ENCODE peak calls at places on chromosome 16, in five cellular contexts. K is H1, U is IMR-90, Y is H9, J is mesenchymal stem cell. F is an unnamed sample.

GRCh38 chr16:590165-590874 is 454 bp downstream of the RAB40C start:
- DNase-seq in Y (no peak), K (no peak), U (peak; percentile 47), J (peak; percentile 60), F (no peak)

GRCh38 chr16:71630808-71631207 is 4.8 kb downstream of the MARVELD3 start:
- DNase-seq in J (no peak), Y (no peak), U (no peak), K (no peak), F (no peak)

GRCh38 chr16:18788828-18789514 is 1.2 kb downstream of the RPS15A start:
- DNase-seq in K (no peak), Y (no peak), U (no peak), J (no peak), F (no peak)

GRCh38 chr16:80376941-80377340 is 163.9 kb upstream of the DYNLRB2 start:
- DNase-seq in U (no peak), J (no peak), K (no peak), Y (no peak), F (no peak)

GRCh38 chr16:50121278-50121677 is 31.8 kb upstream of the TENT4B start:
- DNase-seq in Y (no peak), U (no peak), K (no peak), J (no peak), F (no peak)

GRCh38 chr16:30335598-30336474 is 19.3 kb downstream of the CD2BP2 start:
- DNase-seq in J (no peak), Y (peak; percentile 31), U (no peak), K (no peak), F (no peak)

GRCh38 chr16:69402448-69402847 is 16.6 kb upstream of the TERF2 start:
- DNase-seq in Y (no peak), K (no peak), J (no peak), U (no peak), F (no peak)

GRCh38 chr16:82580293-82580900 is 46.4 kb upstream of the CDH13 start:
- DNase-seq in K (no peak), Y (no peak), J (no peak), U (no peak), F (no peak)

GRCh38 chr16:27550582-27550920 is 607 bp downstream of the KATNIP start:
- DNase-seq in K (no peak), U (no peak), J (no peak), Y (no peak), F (no peak)

GRCh38 chr16:27551046-27551445 is 1.1 kb downstream of the KATNIP start:
- DNase-seq in U (no peak), K (no peak), J (peak; percentile 33), Y (no peak), F (no peak)

GRCh38 chr16:27549857-27550581 is at the start of the genes GTF3C1 and KATNIP:
- DNase-seq in J (peak; percentile 98), U (peak; percentile 97), Y (peak; percentile 99), K (peak; percentile 100), F (peak; percentile 99)

GRCh38 chr16:27547851-27548250 is 1.9 kb downstream of the GTF3C1 start:
- DNase-seq in J (no peak), Y (no peak), K (no peak), U (no peak), F (no peak)

GRCh38 chr16:27549607-27549856 is 181 bp downstream of the GTF3C1 start:
- DNase-seq in J (no peak), K (no peak), U (no peak), Y (no peak), F (no peak)
- H3K14ac ChIP-seq in J (peak overlapping the region; percentile 97), K (no peak overlapping the region), U (peak overlapping the region; percentile 44), Y (no peak overlapping the region), F (peak overlapping the region; percentile 92)

GRCh38 chr16:60181542-60181941 is 1447.4 kb upstream of the GOT2 start:
- DNase-seq in K (no peak), Y (no peak), J (no peak), U (no peak), F (no peak)
- H2BK15ac ChIP-seq in K (no peak overlapping the region), Y (no peak overlapping the region), J (no peak overlapping the region), U (no peak overlapping the region), F (no peak overlapping the region)

DNA sequence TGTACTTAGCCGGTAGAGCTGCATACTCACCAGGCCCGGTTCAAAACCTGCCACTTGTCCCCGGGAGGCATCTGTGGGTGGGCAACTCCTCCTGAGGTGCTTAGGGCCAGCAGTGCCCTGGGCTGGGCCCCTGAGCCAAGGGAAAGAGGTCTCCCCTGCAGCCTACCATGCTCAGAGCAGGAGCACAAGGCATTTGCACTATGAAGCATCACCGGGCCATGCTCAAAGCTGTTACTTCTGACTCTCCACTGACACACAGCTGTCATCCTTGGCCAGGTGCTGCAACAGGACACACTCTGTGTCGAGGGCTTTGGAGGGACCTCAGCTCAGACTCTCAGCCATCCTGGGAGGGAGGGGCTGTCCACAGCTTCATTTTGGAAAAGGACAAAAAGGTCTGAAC is 37.2 kb downstream of the SLC38A8 start:
- DNase-seq in U (no peak), K (no peak), J (no peak), Y (no peak), F (no peak)
- H3K27me3 ChIP-seq in U (peaks cover 58% of the 10 kb centered on the region), K (no peaks in the 10 kb centered on the region), J (peaks cover 66% of the 10 kb centered on the region), Y (no peaks in the 10 kb centered on the region), F (no peaks in the 10 kb centered on the region)

DNA sequence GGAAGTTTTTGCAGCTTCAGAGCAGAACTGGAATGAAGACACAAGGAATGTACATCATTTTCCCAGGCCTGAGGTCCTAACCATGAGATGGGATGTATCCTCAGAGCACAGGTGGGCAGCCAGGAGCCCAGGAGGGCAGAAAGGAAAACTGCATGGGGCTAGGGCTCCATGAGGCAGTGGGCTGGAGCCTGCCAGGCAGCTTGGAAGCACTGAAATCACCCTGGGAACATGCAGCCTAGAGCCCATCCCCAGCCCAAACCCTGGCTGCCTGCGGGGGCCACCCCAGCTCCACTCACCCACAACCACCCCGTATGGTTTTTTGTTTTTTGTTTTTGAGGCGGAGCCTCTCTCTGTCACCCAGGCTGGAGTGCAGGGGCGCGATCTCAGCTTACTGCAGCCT is 86.2 kb upstream of the SIAH1 start:
- DNase-seq in K (no peak), Y (no peak), J (no peak), U (no peak), F (no peak)
- H3K14ac ChIP-seq in K (no peak overlapping the region), Y (no peak overlapping the region), J (no peak overlapping the region), U (no peak overlapping the region), F (no peak overlapping the region)